ENCODE peak calls at places on chromosome 15, in four cellular contexts. X is body of pancreas, I is Peyer's patch, J is heart right ventricle. O is an unnamed sample.

GRCh38 chr15:69472575-69472974 is 20.0 kb downstream of the RPLP1 start:
- DNase-seq in J (no peak), X (no peak), I (no peak), O (no peak)

GRCh38 chr15:89436560-89437311 is 59.6 kb downstream of the RHCG start:
- DNase-seq in I (no peak), X (no peak), J (no peak), O (no peak)

GRCh38 chr15:42220216-42220615 is 12.1 kb upstream of the VPS39 start:
- DNase-seq in J (no peak), X (no peak), I (no peak), O (no peak)

GRCh38 chr15:59369597-59369996 is 3.1 kb downstream of the MYO1E start:
- DNase-seq in I (no peak), X (no peak), J (no peak), O (no peak)

GRCh38 chr15:58457466-58457965 is 25.7 kb downstream of the LIPC start:
- DNase-seq in X (no peak), J (no peak), I (no peak), O (no peak)

GRCh38 chr15:94414921-94415320 is 183.6 kb downstream of the MCTP2 start:
- DNase-seq in I (no peak), J (no peak), X (no peak), O (no peak)

GRCh38 chr15:96285715-96286367 is 44.7 kb upstream of the NR2F2 start:
- DNase-seq in I (no peak), X (no peak), J (peak; percentile 48), O (no peak)

GRCh38 chr15:98727115-98728040 is 79.0 kb downstream of the IGF1R start:
- DNase-seq in X (peak; percentile 83), J (peak; percentile 85), I (peak; percentile 86), O (peak; percentile 89)

GRCh38 chr15:22945071-22945470 is 35.1 kb downstream of the CYFIP1 start:
- DNase-seq in I (no peak), X (no peak), J (no peak), O (no peak)

GRCh38 chr15:71779073-71779797 is 31.1 kb upstream of the NR2E3 start:
- DNase-seq in X (no peak), I (no peak), J (no peak), O (no peak)

GRCh38 chr15:96354731-96355560 is 24.4 kb downstream of the NR2F2 start:
- DNase-seq in J (no peak), X (no peak), I (no peak), O (no peak)

GRCh38 chr15:69576948-69577351 is 124.3 kb downstream of the RPLP1 start:
- DNase-seq in X (peak; percentile 74), J (no peak), I (peak; percentile 61), O (no peak)

GRCh38 chr15:88042047-88042446 is 214.5 kb downstream of the NTRK3 start:
- DNase-seq in I (no peak), J (no peak), X (no peak), O (no peak)

GRCh38 chr15:101505610-101506337 is 16.3 kb upstream of the PCSK6 start:
- DNase-seq in X (no peak), J (no peak), I (no peak), O (no peak)

GRCh38 chr15:51281368-51281967 is 56.9 kb downstream of the CYP19A1 start:
- DNase-seq in I (no peak), J (peak; percentile 63), X (peak; percentile 72), O (peak; percentile 62)

GRCh38 chr15:84988909-84989644 is 7.4 kb downstream of the PDE8A start:
- DNase-seq in X (no peak), I (no peak), J (no peak), O (no peak)

GRCh38 chr15:63389902-63390301 is 8.3 kb upstream of the CA12 start:
- DNase-seq in X (peak; percentile 96), I (peak; percentile 92), J (peak; percentile 22), O (peak; percentile 96)

GRCh38 chr15:71109130-71109529 is 6.1 kb upstream of the THSD4 start:
- DNase-seq in X (no peak), I (no peak), J (no peak), O (no peak)

GRCh38 chr15:101813803-101814534 is 2.0 kb downstream of the OR4F15 start:
- DNase-seq in I (no peak), J (no peak), X (no peak), O (no peak)

GRCh38 chr15:42355291-42355690 is 4.0 kb upstream of the CAPN3 start:
- DNase-seq in I (no peak), J (no peak), X (no peak), O (no peak)

GRCh38 chr15:59522988-59523461 is 85.0 kb downstream of the FAM81A start:
- DNase-seq in J (no peak), X (no peak), I (no peak), O (no peak)

GRCh38 chr15:71761649-71762048 is 48.7 kb upstream of the NR2E3 start:
- DNase-seq in J (no peak), X (peak; percentile 23), I (peak; percentile 65), O (peak; percentile 71)

GRCh38 chr15:55588070-55588817 is at the start of gene PYGO1:
- DNase-seq in J (peak; percentile 57), X (peak; percentile 58), I (peak; percentile 63), O (peak; percentile 19)

GRCh38 chr15:66405605-66406004 is 18.9 kb downstream of the MAP2K1 start:
- DNase-seq in I (no peak), X (no peak), J (no peak), O (no peak)

GRCh38 chr15:66404122-66404521 is 17.4 kb downstream of the MAP2K1 start:
- DNase-seq in X (no peak), J (no peak), I (no peak), O (no peak)

GRCh38 chr15:66403323-66403722 is 16.6 kb downstream of the MAP2K1 start:
- DNase-seq in I (no peak), J (no peak), X (no peak), O (no peak)

GRCh38 chr15:66404532-66404931 is 17.8 kb downstream of the MAP2K1 start:
- DNase-seq in I (no peak), X (peak; percentile 21), J (no peak), O (no peak)

DNA sequence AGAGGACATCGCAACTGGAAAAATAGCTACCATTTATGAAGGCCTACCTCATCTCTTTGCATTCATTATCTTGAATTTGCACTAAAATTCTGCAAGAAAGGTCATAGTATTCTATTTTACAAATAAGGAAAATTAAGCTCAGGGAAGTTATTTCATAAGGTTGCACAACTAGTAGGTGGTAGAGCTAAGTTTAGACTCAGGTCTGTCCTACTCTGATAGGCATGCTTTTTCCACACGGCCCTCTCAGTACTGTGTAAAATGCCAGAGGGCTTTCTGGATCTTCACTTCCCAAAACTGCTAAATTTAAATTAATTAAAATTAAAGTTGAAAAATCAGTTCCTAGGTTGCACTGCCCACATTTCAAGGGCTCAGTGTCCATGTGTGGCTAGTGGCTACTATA is 18.3 kb downstream of the MAP2K1 start:
- DNase-seq in I (no peak), J (no peak), X (no peak), O (no peak)
- H3K27ac ChIP-seq in I (no peak overlapping the region), J (peak overlapping the region; percentile 68), X (no peak overlapping the region), O (no peak overlapping the region)

DNA sequence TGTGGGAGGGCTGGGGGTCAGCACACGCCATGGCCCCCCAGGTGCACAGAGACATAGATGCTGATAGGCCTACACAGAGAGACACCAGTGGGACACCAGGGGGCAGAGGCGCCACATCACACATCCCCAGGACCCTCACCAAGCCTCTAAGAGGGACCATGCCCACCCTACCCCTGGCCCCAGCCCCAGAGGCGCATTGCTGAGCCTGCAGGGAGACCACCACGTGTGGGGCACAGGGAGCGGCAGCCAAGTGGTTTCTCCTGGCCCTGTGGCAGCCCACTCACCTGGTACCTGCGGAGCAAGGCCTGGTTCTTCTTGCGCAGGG is 1.2 kb downstream of the CCDC9B start:
- DNase-seq in I (no peak), J (no peak), X (no peak), O (peak; percentile 10)
- H3K4me1 ChIP-seq in I (peaks cover 2% of the 10 kb centered on the region), J (peaks cover 99% of the 10 kb centered on the region), X (peaks cover 69% of the 10 kb centered on the region), O (peaks cover 46% of the 10 kb centered on the region)

GRCh38 chr15:75655911-75656310 is 8.2 kb downstream of the SNX33 start:
- DNase-seq in I (no peak), X (no peak), J (no peak), O (no peak)

GRCh38 chr15:75656813-75657212 is 9.1 kb downstream of the SNX33 start:
- DNase-seq in J (no peak), I (no peak), X (no peak), O (no peak)

GRCh38 chr15:75653347-75653913 is 5.7 kb downstream of the SNX33 start:
- DNase-seq in I (no peak), J (no peak), X (no peak), O (no peak)

GRCh38 chr15:75654201-75654907 is 6.6 kb downstream of the SNX33 start:
- DNase-seq in I (no peak), J (no peak), X (no peak), O (no peak)

DNA sequence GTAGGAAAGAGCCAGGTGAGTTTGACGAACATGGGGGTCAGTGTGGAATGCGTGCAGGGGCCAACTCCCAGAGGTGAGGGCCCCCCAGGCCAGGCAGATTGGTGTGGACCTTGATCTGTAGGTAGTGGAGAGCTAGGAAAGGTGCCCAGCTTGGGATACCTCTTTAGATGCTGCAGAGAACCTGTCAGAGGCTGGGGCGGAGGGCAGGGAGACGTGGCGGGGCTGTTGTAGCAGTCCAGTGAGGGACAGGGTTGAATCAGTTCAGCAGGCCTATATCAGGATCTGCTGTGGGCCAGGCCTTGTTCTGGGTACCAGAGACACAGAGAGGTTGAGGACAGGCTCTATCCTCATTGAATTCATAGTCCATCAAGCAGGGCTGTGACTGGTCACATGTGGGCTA is 8.6 kb downstream of the SNX33 start:
- DNase-seq in X (no peak), I (no peak), J (no peak), O (no peak)
- TF ChIP-seq CTCF in X (no peak), I (no peak), J (no peak), O (no peak)

GRCh38 chr15:77160562-77161481 is 89.9 kb upstream of the TSPAN3 start:
- DNase-seq in I (no peak), J (no peak), X (peak; percentile 73), O (peak; percentile 53)
- H3K27ac ChIP-seq in I (peak overlapping the region; percentile 39), J (no peak overlapping the region), X (peak overlapping the region; percentile 51), O (peak overlapping the region; percentile 79)

GRCh38 chr15:67077641-67078215 is 12.3 kb downstream of the SMAD3 start:
- DNase-seq in J (no peak), I (no peak), X (no peak), O (peak; percentile 77)
- H3K4me1 ChIP-seq in J (peaks cover 100% of the 10 kb centered on the region), I (no peaks in the 10 kb centered on the region), X (peaks cover 86% of the 10 kb centered on the region), O (peaks cover 98% of the 10 kb centered on the region)

GRCh38 chr15:78040653-78041244 is 36.8 kb downstream of the TBC1D2B start:
- DNase-seq in I (no peak), J (no peak), X (no peak), O (no peak)
- TF ChIP-seq CTCF in I (no peak), J (no peak), X (no peak), O (no peak)